ENCODE peak calls at places on chromosome 13, in eight cellular contexts. K is osteocyte, F is mesothelial cell of epicardium, I is mammary epithelial cell, R is H9, T is adrenal gland, E is A549, C is MM.1S. N is an unnamed sample.

GRCh38 chr13:30577381-30577780 is 40.3 kb upstream of the USPL1 start:
- DNase-seq in R (no peak), K (no peak), F (no peak), E (no peak), C (peak), I (peak), T (peak), N (peak)

GRCh38 chr13:28297341-28297740 is 159.0 kb downstream of the PAN3 start:
- DNase-seq in E (no peak), T (no peak), R (peak), C (no peak), K (no peak), I (no peak), F (no peak), N (no peak)

GRCh38 chr13:80131204-80131603 is 209.7 kb downstream of the SPRY2 start:
- DNase-seq in F (no peak), R (peak), C (no peak), E (peak), I (peak), T (peak), K (no peak), N (peak)

GRCh38 chr13:99322297-99323103 is 15.3 kb upstream of the GPR183 start:
- DNase-seq in F (no peak), K (no peak), T (no peak), C (no peak), E (no peak), I (peak), R (no peak), N (peak)

GRCh38 chr13:27621116-27621365 is 651 bp upstream of the POLR1D start:
- DNase-seq in E (no peak), R (no peak), K (no peak), I (no peak), T (no peak), C (no peak), F (no peak), N (no peak)

GRCh38 chr13:43389573-43389972 is 366.2 kb downstream of the DNAJC15 start:
- DNase-seq in R (no peak), K (no peak), F (no peak), T (no peak), I (no peak), C (no peak), E (no peak), N (peak)

GRCh38 chr13:74683411-74683810 is 549.2 kb upstream of the KLF12 start:
- DNase-seq in R (no peak), K (no peak), T (no peak), C (no peak), E (no peak), I (peak), F (no peak), N (peak)

GRCh38 chr13:50901701-50902100 is 7.9 kb upstream of the RNASEH2B start:
- DNase-seq in C (no peak), R (no peak), E (no peak), F (no peak), K (no peak), T (no peak), I (peak), N (peak)

GRCh38 chr13:67859904-67860303 is 629.8 kb upstream of the PCDH9 start:
- DNase-seq in R (no peak), E (no peak), T (no peak), K (no peak), C (no peak), I (no peak), F (no peak), N (no peak)

GRCh38 chr13:20940083-20940482 is 37.5 kb upstream of the XPO4 start:
- DNase-seq in C (no peak), F (no peak), E (no peak), T (no peak), K (no peak), I (no peak), R (no peak), N (no peak)

GRCh38 chr13:21326155-21327030 is 132.7 kb downstream of the ZDHHC20 start:
- DNase-seq in T (peak), I (peak), C (no peak), K (no peak), F (no peak), E (no peak), R (peak), N (peak)

GRCh38 chr13:102870677-102871415 is 25.0 kb downstream of the ERCC5 start:
- DNase-seq in T (peak), F (peak), I (peak), K (no peak), C (peak), R (peak), E (peak), N (peak)

GRCh38 chr13:79491715-79492114 is 10.8 kb downstream of the NDFIP2 start:
- DNase-seq in F (no peak), R (no peak), C (no peak), K (no peak), E (no peak), T (no peak), I (peak), N (peak)

GRCh38 chr13:46751811-46752635 is 44.9 kb downstream of the ESD start:
- DNase-seq in E (no peak), T (no peak), K (no peak), R (no peak), I (no peak), C (no peak), F (no peak), N (no peak)

GRCh38 chr13:42396501-42396900 is 124.5 kb downstream of the AKAP11 start:
- DNase-seq in F (no peak), T (no peak), I (peak), E (no peak), R (no peak), C (no peak), K (no peak), N (no peak)

GRCh38 chr13:41133951-41134350 is 1.3 kb upstream of the KBTBD6 start:
- DNase-seq in R (no peak), E (no peak), K (no peak), C (no peak), T (no peak), I (peak), F (no peak), N (no peak)

GRCh38 chr13:51539887-51540286 is 44.4 kb upstream of the WDFY2 start:
- DNase-seq in R (no peak), C (no peak), K (no peak), I (no peak), E (no peak), F (no peak), T (no peak), N (no peak)

GRCh38 chr13:34208326-34208725 is 390.4 kb downstream of the RFC3 start:
- DNase-seq in F (no peak), I (no peak), K (no peak), T (no peak), R (no peak), C (no peak), E (no peak), N (no peak)

GRCh38 chr13:24035411-24035810 is 125.1 kb upstream of the SPATA13 start:
- DNase-seq in K (no peak), F (no peak), E (no peak), R (no peak), C (no peak), I (no peak), T (no peak), N (no peak)

DNA sequence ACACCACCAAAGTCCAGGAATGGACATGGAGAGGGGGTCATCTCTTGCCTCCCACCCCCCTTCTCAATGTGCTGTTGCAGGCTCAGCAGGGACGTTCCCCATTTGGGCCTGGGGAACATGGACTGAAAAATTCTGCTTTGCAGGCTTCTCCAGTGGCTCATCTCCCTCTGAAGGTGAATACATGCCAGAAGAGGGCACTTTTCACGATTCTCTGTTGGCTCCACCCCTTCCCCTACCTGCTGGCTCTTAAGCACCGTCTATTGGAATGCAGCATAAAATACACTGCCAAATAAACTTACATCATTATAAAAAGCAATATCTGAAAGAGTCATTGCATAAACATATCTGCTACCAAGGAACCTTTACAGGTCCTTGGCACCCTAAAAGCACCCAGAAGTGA is 35.7 kb downstream of the NHLRC3 start:
- DNase-seq in K (no peak), R (no peak), T (no peak), I (peak), F (no peak), E (no peak), C (no peak), N (peak)
- TF ChIP-seq CTCF in K (no peak), R (no peak), T (no peak), I (no peak), F (no peak), E (no peak), C (no peak), N (no peak)

GRCh38 chr13:65921933-65922332 is 1308.2 kb downstream of the PCDH9 start:
- DNase-seq in K (no peak), E (no peak), I (no peak), T (no peak), C (no peak), R (no peak), F (no peak), N (peak)
- TF ChIP-seq CTCF in K (no peak), E (no peak), I (no peak), T (no peak), C (no peak), R (no peak), F (no peak), N (no peak)

GRCh38 chr13:114143806-114144605 is 11.6 kb upstream of the RASA3 start:
- DNase-seq in E (peak), C (no peak), F (no peak), K (no peak), I (no peak), T (no peak), R (peak), N (no peak)
- TF ChIP-seq CTCF in E (peak), C (no peak), F (no peak), K (peak), I (no peak), T (no peak), R (peak), N (no peak)

DNA sequence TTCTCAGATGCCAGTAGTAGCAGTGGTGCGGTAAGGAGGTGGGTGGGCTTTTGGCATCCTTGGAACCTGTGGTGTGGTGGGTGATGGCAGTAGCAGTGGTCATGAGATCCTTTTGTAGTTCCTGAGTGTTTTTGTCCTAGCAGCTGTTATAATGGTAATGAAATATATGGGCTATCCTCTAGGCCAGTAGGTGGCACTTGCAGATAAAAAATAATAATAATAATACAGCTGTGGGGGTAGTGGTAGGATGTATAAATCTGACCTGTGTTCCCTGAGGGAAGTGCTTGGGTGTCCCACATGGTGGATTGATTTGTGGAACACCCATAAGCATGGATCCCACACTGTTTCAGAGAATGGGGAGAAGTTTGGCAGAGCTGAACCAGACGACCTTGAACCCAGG is 334.0 kb downstream of the SLITRK5 start:
- DNase-seq in T (no peak), I (no peak), E (no peak), K (no peak), R (no peak), C (no peak), F (no peak), N (peak)
- TF ChIP-seq CTCF in T (no peak), I (no peak), E (no peak), K (no peak), R (peak), C (no peak), F (no peak), N (peak)